ENCODE peak calls at places on chromosomes 1 and 21, in six cellular contexts. U is osteocyte; D is GM10248; N is activated CD8-positive, alpha-beta T cell treated with anti-CD3 and anti-CD28 coated beads for 36 hours; L is epithelial cell of esophagus; Y is tibial artery. R is an unnamed sample.

GRCh38 chr1:159802060-159802459 is at the start of gene FCRL6:
- DNase-seq in U (no peak), D (no peak), N (no peak), L (no peak), Y (no peak), R (no peak)

GRCh38 chr1:225508538-225509375 is 80.9 kb upstream of the LBR start:
- DNase-seq in U (no peak), D (no peak), N (peak; percentile 6), L (peak; percentile 97), Y (no peak), R (no peak)

GRCh38 chr21:42225571-42226155 is 6.7 kb downstream of the ABCG1 start:
- DNase-seq in U (no peak), D (no peak), N (no peak), L (no peak), Y (no peak), R (no peak)

GRCh38 chr1:83065952-83066727 is 932.8 kb downstream of the TTLL7 start:
- DNase-seq in U (no peak), D (no peak), N (no peak), L (no peak), Y (no peak), R (no peak)

GRCh38 chr1:145908653-145909052 is 1.2 kb downstream of the ITGA10 start:
- DNase-seq in U (no peak), D (no peak), N (no peak), L (no peak), Y (no peak), R (no peak)

GRCh38 chr1:91201174-91201573 is 179.3 kb upstream of the ZNF644 start:
- DNase-seq in U (no peak), D (no peak), N (no peak), L (no peak), Y (no peak), R (no peak)

GRCh38 chr1:85109475-85109874 is 61.2 kb upstream of the MCOLN3 start:
- DNase-seq in U (no peak), D (peak; percentile 64), N (peak; percentile 56), L (peak; percentile 74), Y (no peak), R (peak; percentile 59)

GRCh38 chr1:109425902-109426277 is 358 bp downstream of the PSMA5 start:
- DNase-seq in U (peak; percentile 85), D (no peak), N (peak; percentile 83), L (peak; percentile 74), Y (no peak), R (no peak)

GRCh38 chr1:9371951-9372350 is 79.3 kb downstream of the SPSB1 start:
- DNase-seq in U (no peak), D (no peak), N (no peak), L (no peak), Y (no peak), R (no peak)

GRCh38 chr1:209583408-209583807 is at the start of gene CAMK1G:
- DNase-seq in U (no peak), D (no peak), N (no peak), L (peak; percentile 45), Y (no peak), R (no peak)

GRCh38 chr1:227447531-227447990 is 115.8 kb upstream of the ZNF678 start:
- DNase-seq in U (no peak), D (no peak), N (no peak), L (peak; percentile 16), Y (peak; percentile 77), R (no peak)

GRCh38 chr1:214018605-214019268 is 31.0 kb downstream of the PROX1 start:
- DNase-seq in U (no peak), D (peak; percentile 58), N (peak; percentile 2), L (no peak), Y (no peak), R (peak; percentile 60)

GRCh38 chr1:229378586-229379442 is 36.0 kb upstream of the CCSAP start:
- DNase-seq in U (no peak), D (no peak), N (no peak), L (no peak), Y (peak; percentile 2), R (no peak)

GRCh38 chr1:214445846-214446614 is 105.4 kb downstream of the PTPN14 start:
- DNase-seq in U (no peak), D (no peak), N (no peak), L (peak; percentile 49), Y (no peak), R (no peak)

GRCh38 chr1:175783126-175783722 is 39.8 kb upstream of the TNR start:
- DNase-seq in U (no peak), D (no peak), N (no peak), L (peak; percentile 9), Y (no peak), R (no peak)

GRCh38 chr21:44925027-44925755 is 4.5 kb upstream of the ITGB2 start:
- DNase-seq in U (no peak), D (no peak), N (no peak), L (peak; percentile 66), Y (no peak), R (no peak)

GRCh38 chr1:185789846-185790735 is 55.9 kb downstream of the HMCN1 start:
- DNase-seq in U (no peak), D (no peak), N (no peak), L (no peak), Y (no peak), R (no peak)

GRCh38 chr1:92707292-92707691 is 77.6 kb downstream of the EVI5 start:
- DNase-seq in U (no peak), D (no peak), N (no peak), L (no peak), Y (no peak), R (no peak)

GRCh38 chr1:212967767-212968166 is 17.4 kb downstream of the VASH2 start:
- DNase-seq in U (no peak), D (no peak), N (no peak), L (peak; percentile 66), Y (no peak), R (no peak)

GRCh38 chr1:19622204-19622603 is 21.9 kb upstream of the NBL1 start:
- DNase-seq in U (no peak), D (no peak), N (no peak), L (peak; percentile 59), Y (no peak), R (no peak)

GRCh38 chr21:41612674-41613250 is 104.8 kb upstream of the TMPRSS2 start:
- DNase-seq in U (peak; percentile 96), D (peak; percentile 58), N (peak; percentile 41), L (peak; percentile 97), Y (peak; percentile 97), R (peak; percentile 55)

GRCh38 chr1:32273389-32274208 is 18.3 kb upstream of the HDAC1 start:
- DNase-seq in U (no peak), D (peak; percentile 32), N (peak; percentile 95), L (peak; percentile 80), Y (no peak), R (peak; percentile 37)
- TF ChIP-seq CTCF in U (no peak), D (no peak), N (no peak), L (no peak), Y (no peak), R (no peak)

GRCh38 chr21:45994086-45994661 is 12.6 kb downstream of the COL6A1 start:
- DNase-seq in U (peak; percentile 84), D (no peak), N (no peak), L (no peak), Y (peak; percentile 66), R (no peak)
- TF ChIP-seq CTCF in U (no peak), D (no peak), N (no peak), L (no peak), Y (no peak), R (no peak)

DNA sequence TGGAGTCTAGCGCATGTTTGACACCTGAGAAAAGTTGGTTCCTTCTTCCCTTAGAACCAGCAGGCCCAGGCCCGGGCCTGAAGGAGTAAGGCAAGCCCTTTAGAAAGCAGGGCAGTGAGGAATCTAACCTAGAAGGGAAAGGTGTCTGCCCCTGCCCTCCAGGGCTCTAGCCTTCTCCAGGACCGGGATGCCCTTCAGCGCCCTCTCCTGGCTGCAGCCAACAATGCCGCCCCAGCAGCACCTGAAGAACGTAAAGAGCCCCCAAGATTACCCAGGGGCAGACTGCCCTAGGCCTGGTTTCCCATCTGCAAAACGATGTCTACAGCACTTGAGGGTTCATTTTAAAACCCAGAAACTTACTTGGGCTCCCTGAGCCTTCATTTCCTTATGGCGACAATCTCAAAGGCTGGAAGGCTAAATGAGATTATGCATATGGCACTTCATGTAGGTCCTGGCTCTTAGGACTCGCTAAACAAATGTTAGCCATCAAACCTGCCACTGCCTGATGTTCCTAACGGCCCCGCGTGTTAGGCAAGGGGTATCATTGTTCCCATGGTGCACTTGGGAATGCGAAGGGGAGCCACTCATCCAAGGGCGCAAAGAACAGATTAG is 106.7 kb upstream of the KLHDC7A start:
- DNase-seq in U (no peak), D (peak; percentile 43), N (peak; percentile 31), L (no peak), Y (no peak), R (peak; percentile 50)
- TF ChIP-seq CTCF in U (no peak), D (peak; percentile 25), N (peak; percentile 44), L (no peak), Y (no peak), R (peak; percentile 66)

GRCh38 chr21:37670883-37671282 is 245.4 kb downstream of the KCNJ6 start:
- DNase-seq in U (no peak), D (no peak), N (no peak), L (peak; percentile 49), Y (no peak), R (no peak)

GRCh38 chr21:37671381-37671780 is 244.9 kb downstream of the KCNJ6 start:
- DNase-seq in U (no peak), D (no peak), N (no peak), L (peak; percentile 27), Y (no peak), R (no peak)

GRCh38 chr21:37673801-37674575 is 242.3 kb downstream of the KCNJ6 start:
- DNase-seq in U (no peak), D (no peak), N (no peak), L (peak; percentile 42), Y (no peak), R (no peak)

GRCh38 chr21:37677006-37677405 is 239.3 kb downstream of the KCNJ6 start:
- DNase-seq in U (no peak), D (no peak), N (no peak), L (no peak), Y (no peak), R (no peak)

GRCh38 chr21:37675202-37675801 is 241.0 kb downstream of the KCNJ6 start:
- DNase-seq in U (no peak), D (peak; percentile 76), N (peak; percentile 77), L (peak; percentile 61), Y (no peak), R (peak; percentile 78)
- TF ChIP-seq CTCF in U (peak; percentile 98), D (peak; percentile 98), N (peak; percentile 98), L (peak; percentile 83), Y (peak; percentile 77), R (peak; percentile 97)

DNA sequence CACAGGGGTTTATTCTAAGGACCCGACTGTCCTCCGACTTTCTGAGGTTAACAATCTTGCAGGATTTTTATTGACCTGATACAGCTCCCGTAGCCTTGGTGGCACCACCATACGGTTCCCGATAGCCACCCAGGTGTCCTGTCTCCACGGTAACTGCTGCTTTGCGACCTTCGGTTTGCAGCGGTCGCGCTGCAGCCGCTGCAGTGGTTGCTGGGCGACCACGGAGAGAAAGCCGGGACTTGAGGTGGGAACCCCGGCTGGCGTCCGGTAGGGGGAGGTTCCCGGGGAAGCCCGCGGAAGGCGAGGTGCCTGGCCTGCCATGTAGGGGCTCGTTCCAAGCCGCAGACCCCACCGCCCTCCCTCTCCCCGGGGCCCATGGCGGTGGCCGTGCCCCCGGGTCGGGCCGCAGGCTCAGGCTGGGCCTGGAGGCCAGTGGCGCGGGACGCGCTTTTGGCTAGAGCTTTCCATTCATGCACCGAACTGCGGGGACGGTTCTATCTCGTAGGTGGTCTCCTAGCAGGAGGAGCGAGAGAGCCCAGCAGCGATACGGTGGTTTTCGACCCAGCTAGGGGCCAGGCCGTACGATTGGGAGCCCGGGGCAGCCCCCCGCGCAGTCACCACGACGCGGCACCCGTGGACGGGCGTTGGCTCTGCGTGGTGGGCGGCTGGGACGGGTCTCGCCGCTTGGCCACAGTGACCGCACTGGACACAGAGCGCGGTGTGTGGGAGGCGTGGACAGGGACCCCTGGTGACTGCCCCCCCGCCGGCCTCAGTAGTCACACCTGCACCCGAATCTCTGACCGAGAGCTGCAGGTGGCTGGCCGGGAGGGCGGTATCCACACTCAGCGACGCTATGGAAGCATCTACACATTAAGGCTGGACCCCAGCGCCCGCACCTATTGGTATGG is at the start of gene KLHDC9:
- DNase-seq in U (peak; percentile 88), D (peak; percentile 95), N (peak; percentile 86), L (peak; percentile 68), Y (peak; percentile 83), R (peak; percentile 97)
- TF ChIP-seq CTCF in U (no peak), D (peak; percentile 16), N (no peak), L (no peak), Y (no peak), R (peak; percentile 4)